ENCODE peak calls at places on chromosome 4, in ten cellular contexts. T is WERI-Rb-1, Q is foreskin keratinocyte, U is ovary, G is brain microvascular endothelial cell, D is fibroblast of mammary gland, Y is astrocyte of the spinal cord, K is PC-9, N is heart left ventricle, S is SK-N-SH. H is an unnamed sample.

GRCh38 chr4:139300431-139301142 is 718 bp upstream of the NAA15 start:
- DNase-seq in Y (peak; percentile 77), N (no peak), S (peak; percentile 38), D (peak; percentile 73), G (peak; percentile 62), T (no peak), Q (no peak), K (peak; percentile 63), U (no peak), H (peak; percentile 74)

GRCh38 chr4:123035239-123035638 is 112.8 kb upstream of the NUDT6 start:
- DNase-seq in S (no peak), N (no peak), Q (no peak), D (no peak), G (no peak), T (no peak), K (no peak), U (no peak), Y (no peak), H (no peak)

GRCh38 chr4:155759372-155760252 is 791 bp downstream of the GUCY1B1 start:
- DNase-seq in U (peak; percentile 69), T (peak; percentile 73), K (no peak), Y (no peak), G (no peak), N (peak; percentile 86), Q (peak; percentile 10), D (peak; percentile 39), S (peak; percentile 84), H (no peak)

GRCh38 chr4:32135642-32136041 is 1415.5 kb downstream of the PCDH7 start:
- DNase-seq in T (no peak), Q (peak; percentile 95), K (no peak), S (no peak), N (no peak), G (no peak), U (no peak), D (peak; percentile 30), Y (peak; percentile 5), H (peak; percentile 80)

GRCh38 chr4:15398001-15398400 is 29.8 kb upstream of the C1QTNF7 start:
- DNase-seq in U (no peak), Q (peak; percentile 83), T (no peak), N (no peak), K (no peak), Y (no peak), D (no peak), G (no peak), S (no peak), H (peak; percentile 76)

GRCh38 chr4:173556398-173557131 is 26.5 kb upstream of the HAND2 start:
- DNase-seq in G (no peak), N (peak; percentile 64), Q (peak; percentile 7), U (no peak), Y (no peak), D (peak; percentile 26), T (no peak), K (no peak), S (no peak), H (no peak)

GRCh38 chr4:107896158-107896645 is 35.1 kb upstream of the CYP2U1 start:
- DNase-seq in G (peak; percentile 94), D (peak; percentile 97), U (no peak), S (no peak), K (peak; percentile 97), Y (peak; percentile 97), Q (peak; percentile 99), T (no peak), N (no peak), H (peak; percentile 96)

GRCh38 chr4:8330821-8331566 is 61.4 kb downstream of the HTRA3 start:
- DNase-seq in N (peak; percentile 88), G (no peak), T (peak; percentile 4), S (no peak), U (peak; percentile 60), D (no peak), Q (no peak), K (no peak), Y (no peak), H (peak; percentile 49)

GRCh38 chr4:144351306-144351705 is 210.8 kb upstream of the GYPA start:
- DNase-seq in T (no peak), S (no peak), Q (no peak), G (no peak), N (no peak), U (no peak), D (no peak), Y (peak; percentile 1), K (no peak), H (no peak)

GRCh38 chr4:144355809-144356757 is 215.6 kb upstream of the GYPA start:
- DNase-seq in U (no peak), K (peak; percentile 50), N (no peak), T (peak; percentile 59), S (no peak), Y (peak; percentile 99), D (peak; percentile 87), G (peak; percentile 99), Q (peak; percentile 84), H (peak; percentile 87)

GRCh38 chr4:144350706-144351105 is 210.2 kb upstream of the GYPA start:
- DNase-seq in D (peak; percentile 24), S (no peak), Y (peak; percentile 64), Q (peak; percentile 18), G (peak; percentile 39), U (no peak), K (no peak), T (no peak), N (no peak), H (peak; percentile 35)

GRCh38 chr4:144356941-144357381 is 216.4 kb upstream of the GYPA start:
- DNase-seq in Q (no peak), S (no peak), N (no peak), U (no peak), T (no peak), G (peak; percentile 9), D (no peak), K (no peak), Y (no peak), H (no peak)

DNA sequence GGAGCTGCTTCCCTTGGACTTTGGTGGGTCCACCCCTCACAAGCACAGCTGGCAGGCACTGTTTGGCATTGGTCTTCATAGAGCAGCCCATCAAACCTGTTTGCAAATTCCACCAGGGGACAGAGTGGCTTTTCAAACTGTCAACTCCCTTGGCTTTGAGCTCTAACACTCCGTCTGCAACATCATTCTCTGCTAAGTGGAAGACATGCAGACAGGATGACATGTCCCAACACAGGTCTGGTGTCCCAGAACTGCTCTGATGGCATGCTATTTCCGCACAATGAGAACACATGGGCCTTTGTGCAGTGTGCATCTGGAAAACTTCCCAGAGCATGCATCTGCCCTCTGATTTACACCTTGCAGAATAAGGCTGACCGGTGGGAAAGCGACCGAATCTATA is 212.7 kb upstream of the GYPA start:
- DNase-seq in G (no peak), T (no peak), N (no peak), K (no peak), U (no peak), S (no peak), Y (no peak), D (no peak), Q (peak; percentile 52), H (no peak)
- TF ChIP-seq CTCF in G (no peak), T (no peak), N (no peak), K (no peak), U (no peak), S (no peak), Y (no peak), D (no peak), Q (no peak), H (no peak)

GRCh38 chr4:121114756-121115155 is 42.4 kb upstream of the NDNF start:
- DNase-seq in K (no peak), N (no peak), G (no peak), Q (no peak), Y (no peak), U (no peak), D (no peak), T (no peak), S (no peak), H (no peak)

GRCh38 chr4:121113680-121114079 is 41.3 kb upstream of the NDNF start:
- DNase-seq in D (no peak), N (no peak), S (no peak), Q (no peak), G (no peak), K (no peak), U (no peak), Y (no peak), T (no peak), H (no peak)

GRCh38 chr4:121108557-121108956 is 36.2 kb upstream of the NDNF start:
- DNase-seq in D (no peak), N (no peak), T (peak; percentile 75), U (no peak), Y (no peak), Q (no peak), S (no peak), G (no peak), K (no peak), H (no peak)

GRCh38 chr4:121107507-121107906 is 35.2 kb upstream of the NDNF start:
- DNase-seq in Q (no peak), U (no peak), S (no peak), K (no peak), D (no peak), Y (no peak), G (no peak), N (no peak), T (peak; percentile 47), H (no peak)

GRCh38 chr4:121112530-121112929 is 40.2 kb upstream of the NDNF start:
- DNase-seq in T (no peak), Y (no peak), G (no peak), U (no peak), S (no peak), N (no peak), D (no peak), K (no peak), Q (no peak), H (peak; percentile 8)
- TF ChIP-seq CTCF in T (no peak), Y (peak; percentile 34), G (peak; percentile 35), U (no peak), S (peak; percentile 64), N (peak; percentile 38), D (peak; percentile 39), K (peak; percentile 74), Q (peak; percentile 52), H (no peak)

GRCh38 chr4:876780-877179 is 50.9 kb upstream of the CPLX1 start:
- DNase-seq in S (peak; percentile 59), K (no peak), Q (no peak), D (no peak), T (peak; percentile 29), N (no peak), U (no peak), G (no peak), Y (no peak), H (no peak)
- TF ChIP-seq CTCF in S (peak; percentile 39), K (no peak), Q (peak; percentile 40), D (peak; percentile 7), T (peak; percentile 64), N (no peak), U (no peak), G (peak; percentile 48), Y (peak; percentile 33), H (peak; percentile 17)

GRCh38 chr4:55637272-55637820 is 1.2 kb upstream of the NMU start:
- DNase-seq in T (no peak), Y (no peak), U (no peak), Q (no peak), K (no peak), N (no peak), G (no peak), D (no peak), S (no peak), H (no peak)

GRCh38 chr4:55635282-55635681 is 816 bp downstream of the NMU start:
- DNase-seq in T (no peak), S (peak; percentile 32), Y (peak; percentile 13), Q (no peak), N (no peak), K (no peak), G (no peak), D (no peak), U (no peak), H (peak; percentile 27)

GRCh38 chr4:55634417-55635128 is 1.5 kb downstream of the NMU start:
- DNase-seq in G (no peak), T (no peak), U (no peak), K (no peak), N (no peak), Y (no peak), Q (no peak), D (no peak), S (no peak), H (no peak)

GRCh38 chr4:55636622-55636999 is 513 bp upstream of the NMU start:
- DNase-seq in D (no peak), Y (no peak), Q (no peak), U (no peak), K (no peak), S (peak; percentile 44), G (no peak), T (no peak), N (no peak), H (no peak)

DNA sequence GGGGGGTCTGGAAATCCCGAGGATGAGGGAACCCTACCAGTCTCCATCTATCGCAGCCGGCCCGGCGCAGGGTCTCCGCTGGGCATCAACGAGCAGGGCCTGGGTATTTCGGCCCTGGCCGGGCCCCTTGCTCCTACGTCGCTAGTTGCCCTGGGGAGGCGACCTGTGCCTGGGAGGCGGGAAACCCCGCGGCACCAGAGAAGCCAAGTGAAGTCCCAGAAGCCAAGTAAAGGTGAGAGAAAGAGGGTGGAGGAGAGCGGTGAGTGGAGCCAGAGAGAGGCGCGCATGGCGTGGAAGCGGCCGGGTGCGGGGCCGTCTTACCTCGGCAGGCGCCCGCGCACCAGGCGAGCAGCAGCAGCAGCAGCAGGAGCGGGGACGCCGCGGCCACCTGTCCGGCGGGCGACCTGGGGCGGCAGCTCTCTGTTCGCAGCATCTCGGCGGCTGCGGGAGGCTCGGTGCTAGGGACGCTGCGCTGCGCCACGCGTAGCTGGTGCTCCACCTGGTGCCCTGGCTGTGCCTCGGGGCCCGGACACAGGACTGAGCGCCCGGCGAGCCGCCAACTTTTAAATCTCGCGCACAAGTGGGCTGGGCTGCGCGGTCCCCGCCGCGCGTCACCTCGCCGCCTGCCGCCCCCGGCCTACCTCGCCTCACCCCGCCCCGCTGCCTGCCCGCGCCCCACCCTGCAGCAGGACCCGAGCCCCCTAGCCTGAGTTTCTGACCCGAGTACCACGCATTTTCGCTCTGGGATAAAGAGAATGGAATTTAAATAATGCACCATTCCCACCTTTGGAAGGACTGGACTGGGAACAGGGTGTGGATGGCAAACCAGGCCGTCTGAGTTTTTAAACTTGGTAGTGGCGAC is at the start of gene NMU:
- DNase-seq in T (peak; percentile 71), G (no peak), D (peak; percentile 14), U (peak; percentile 31), Y (peak; percentile 5), N (no peak), S (peak; percentile 87), Q (no peak), K (peak; percentile 45), H (peak; percentile 82)
- TF ChIP-seq CTCF in T (peak; percentile 55), G (no peak), D (no peak), U (no peak), Y (no peak), N (no peak), S (no peak), Q (peak; percentile 54), K (no peak), H (peak; percentile 17)